ENCODE peak calls at places on chromosomes 3 and 15, in nine cellular contexts. A is hepatocyte, J is H9, Q is HL-60, S is brain microvascular endothelial cell, V is tibial nerve, C is OCI-LY7, M is transverse colon, F is heart right ventricle. T is an unnamed sample.

GRCh38 chr15:85477061-85477460 is 96.7 kb downstream of the AKAP13 start:
- DNase-seq in A (no peak), J (no peak), Q (no peak), S (no peak), V (no peak), C (no peak), M (no peak), F (no peak), T (no peak)

GRCh38 chr15:100892013-100892355 is 12.4 kb downstream of the ALDH1A3 start:
- DNase-seq in A (no peak), J (no peak), Q (no peak), S (no peak), V (no peak), C (no peak), M (no peak), F (no peak), T (no peak)

GRCh38 chr3:183489455-183490210 is 61.2 kb upstream of the MCF2L2 start:
- DNase-seq in A (no peak), J (no peak), Q (no peak), S (no peak), V (no peak), C (no peak), M (no peak), F (no peak), T (no peak)

GRCh38 chr3:50339485-50340196 is 995 bp downstream of the RASSF1 start:
- DNase-seq in A (no peak), J (no peak), Q (no peak), S (peak), V (no peak), C (no peak), M (no peak), F (no peak), T (no peak)

GRCh38 chr15:69748131-69748530 is 295.5 kb downstream of the RPLP1 start:
- DNase-seq in A (no peak), J (no peak), Q (no peak), S (no peak), V (no peak), C (no peak), M (no peak), F (no peak), T (no peak)

GRCh38 chr3:188687389-188687788 is 484.4 kb upstream of the TPRG1 start:
- DNase-seq in A (no peak), J (peak), Q (peak), S (peak), V (no peak), C (no peak), M (no peak), F (no peak), T (no peak)

GRCh38 chr3:149752788-149753136 is 473 bp upstream of the COMMD2 start:
- DNase-seq in A (no peak), J (no peak), Q (no peak), S (no peak), V (no peak), C (no peak), M (no peak), F (no peak), T (no peak)

GRCh38 chr3:182621435-182622240 is 171.7 kb upstream of the ATP11B start:
- DNase-seq in A (no peak), J (no peak), Q (no peak), S (no peak), V (no peak), C (peak), M (no peak), F (no peak), T (no peak)

GRCh38 chr15:63474810-63475316 is 29.5 kb upstream of the USP3 start:
- DNase-seq in A (no peak), J (no peak), Q (no peak), S (no peak), V (no peak), C (peak), M (peak), F (no peak), T (no peak)

GRCh38 chr15:66429117-66429516 is 42.4 kb downstream of the MAP2K1 start:
- DNase-seq in A (no peak), J (no peak), Q (peak), S (no peak), V (no peak), C (no peak), M (no peak), F (no peak), T (no peak)

GRCh38 chr15:88776646-88777045 is 26.6 kb upstream of the ACAN start:
- DNase-seq in A (no peak), J (no peak), Q (no peak), S (no peak), V (no peak), C (no peak), M (no peak), F (no peak), T (no peak)

GRCh38 chr3:46895204-46895660 is 17.7 kb downstream of the PTH1R start:
- DNase-seq in A (peak), J (no peak), Q (peak), S (peak), V (peak), C (peak), M (peak), F (peak), T (no peak)

GRCh38 chr15:83092309-83092976 is 15.0 kb upstream of the TM6SF1 start:
- DNase-seq in A (peak), J (no peak), Q (peak), S (peak), V (no peak), C (peak), M (peak), F (no peak), T (peak)

GRCh38 chr15:101523560-101523940 is 34.0 kb upstream of the PCSK6 start:
- DNase-seq in A (no peak), J (no peak), Q (no peak), S (no peak), V (no peak), C (no peak), M (peak), F (no peak), T (no peak)

GRCh38 chr3:152269423-152270144 is 855 bp downstream of the MBNL1 start:
- DNase-seq in A (peak), J (peak), Q (peak), S (peak), V (peak), C (peak), M (peak), F (no peak), T (peak)

GRCh38 chr3:182491571-182491970 is 301.7 kb upstream of the ATP11B start:
- DNase-seq in A (no peak), J (no peak), Q (no peak), S (no peak), V (no peak), C (no peak), M (no peak), F (no peak), T (no peak)

GRCh38 chr3:127065561-127066270 is 82.8 kb downstream of the PLXNA1 start:
- DNase-seq in A (no peak), J (no peak), Q (no peak), S (no peak), V (no peak), C (no peak), M (no peak), F (no peak), T (no peak)

GRCh38 chr15:69060744-69061143 is 46.2 kb downstream of the NOX5 start:
- DNase-seq in A (no peak), J (no peak), Q (no peak), S (no peak), V (no peak), C (peak), M (no peak), F (no peak), T (no peak)

GRCh38 chr15:53843869-53844569 is 84.6 kb upstream of the WDR72 start:
- DNase-seq in A (peak), J (no peak), Q (no peak), S (no peak), V (no peak), C (no peak), M (no peak), F (no peak), T (no peak)

GRCh38 chr3:141795719-141796435 is 32.7 kb downstream of the GRK7 start:
- DNase-seq in A (no peak), J (no peak), Q (peak), S (no peak), V (peak), C (no peak), M (peak), F (peak), T (no peak)

GRCh38 chr3:141796436-141797166 is 33.4 kb downstream of the GRK7 start:
- DNase-seq in A (no peak), J (no peak), Q (peak), S (no peak), V (no peak), C (peak), M (peak), F (no peak), T (no peak)

GRCh38 chr3:141797167-141797773 is 34.1 kb downstream of the GRK7 start:
- DNase-seq in A (peak), J (peak), Q (peak), S (peak), V (no peak), C (no peak), M (peak), F (peak), T (no peak)

GRCh38 chr3:141793476-141794260 is 30.5 kb downstream of the GRK7 start:
- DNase-seq in A (no peak), J (peak), Q (no peak), S (no peak), V (no peak), C (no peak), M (no peak), F (no peak), T (no peak)

GRCh38 chr3:141795311-141795710 is 32.1 kb downstream of the GRK7 start:
- DNase-seq in A (no peak), J (peak), Q (peak), S (no peak), V (no peak), C (no peak), M (no peak), F (no peak), T (no peak)
- H3K27ac ChIP-seq in A (no peak), J (no peak), Q (peak), S (no peak), V (peak), C (no peak), M (no peak), F (no peak), T (no peak)

GRCh38 chr3:98843301-98843959 is 58.1 kb downstream of the DCBLD2 start:
- DNase-seq in A (no peak), J (no peak), Q (no peak), S (no peak), V (no peak), C (no peak), M (no peak), F (no peak), T (no peak)

DNA sequence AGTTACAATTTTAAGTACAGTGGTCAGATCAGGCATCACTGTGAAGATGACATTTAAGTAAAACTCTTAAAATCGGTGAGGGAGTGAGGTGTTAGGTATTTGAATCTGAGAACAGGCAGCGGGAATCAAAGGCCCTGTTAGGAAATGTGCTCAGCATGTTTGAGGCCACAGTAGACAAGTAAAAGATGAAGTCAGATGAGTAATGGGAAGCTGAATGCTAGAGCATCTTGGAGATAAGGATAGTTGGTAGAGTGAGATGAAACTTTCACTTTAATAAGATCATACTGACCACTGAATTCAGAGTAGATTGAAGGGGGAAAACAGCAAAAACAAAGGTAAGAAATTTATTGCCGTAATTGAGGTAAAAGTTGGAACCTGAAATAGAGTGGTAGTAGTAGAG is 61.6 kb downstream of the DCBLD2 start:
- DNase-seq in A (no peak), J (no peak), Q (no peak), S (peak), V (no peak), C (no peak), M (no peak), F (no peak), T (no peak)
- H3K27ac ChIP-seq in A (no peak), J (no peak), Q (no peak), S (no peak), V (no peak), C (no peak), M (no peak), F (no peak), T (no peak)

GRCh38 chr3:15053541-15053940 is 11.6 kb downstream of the MRPS25 start:
- DNase-seq in A (no peak), J (no peak), Q (no peak), S (no peak), V (no peak), C (no peak), M (no peak), F (no peak), T (no peak)

GRCh38 chr3:15055019-15055557 is 10.0 kb downstream of the MRPS25 start:
- DNase-seq in A (no peak), J (no peak), Q (no peak), S (peak), V (no peak), C (peak), M (peak), F (no peak), T (no peak)

GRCh38 chr3:15052335-15053242 is 12.5 kb downstream of the MRPS25 start:
- DNase-seq in A (no peak), J (no peak), Q (no peak), S (no peak), V (no peak), C (peak), M (no peak), F (no peak), T (no peak)

GRCh38 chr3:15060029-15060428 is 5.1 kb downstream of the MRPS25 start:
- DNase-seq in A (no peak), J (no peak), Q (no peak), S (no peak), V (no peak), C (no peak), M (no peak), F (no peak), T (no peak)

GRCh38 chr3:15056676-15057404 is 8.3 kb downstream of the MRPS25 start:
- DNase-seq in A (no peak), J (no peak), Q (no peak), S (no peak), V (no peak), C (no peak), M (no peak), F (no peak), T (no peak)
- H3K27ac ChIP-seq in A (no peak), J (no peak), Q (no peak), S (no peak), V (no peak), C (peak), M (no peak), F (no peak), T (no peak)

GRCh38 chr15:90316139-90316538 is 35.9 kb upstream of the ZNF774 start:
- DNase-seq in A (no peak), J (no peak), Q (no peak), S (no peak), V (no peak), C (no peak), M (no peak), F (no peak), T (no peak)

GRCh38 chr15:90320885-90321278 is 31.2 kb upstream of the ZNF774 start:
- DNase-seq in A (no peak), J (no peak), Q (no peak), S (no peak), V (no peak), C (no peak), M (no peak), F (no peak), T (no peak)

GRCh38 chr15:90318591-90318990 is 33.5 kb upstream of the ZNF774 start:
- DNase-seq in A (no peak), J (no peak), Q (no peak), S (no peak), V (no peak), C (no peak), M (no peak), F (no peak), T (no peak)

GRCh38 chr15:90322531-90322930 is 29.6 kb upstream of the ZNF774 start:
- DNase-seq in A (no peak), J (no peak), Q (no peak), S (no peak), V (no peak), C (no peak), M (no peak), F (no peak), T (no peak)

GRCh38 chr15:90320062-90320884 is 31.8 kb upstream of the ZNF774 start:
- DNase-seq in A (peak), J (peak), Q (peak), S (peak), V (peak), C (peak), M (peak), F (peak), T (peak)
- H3K27ac ChIP-seq in A (no peak), J (no peak), Q (no peak), S (no peak), V (peak), C (no peak), M (peak), F (no peak), T (no peak)

DNA sequence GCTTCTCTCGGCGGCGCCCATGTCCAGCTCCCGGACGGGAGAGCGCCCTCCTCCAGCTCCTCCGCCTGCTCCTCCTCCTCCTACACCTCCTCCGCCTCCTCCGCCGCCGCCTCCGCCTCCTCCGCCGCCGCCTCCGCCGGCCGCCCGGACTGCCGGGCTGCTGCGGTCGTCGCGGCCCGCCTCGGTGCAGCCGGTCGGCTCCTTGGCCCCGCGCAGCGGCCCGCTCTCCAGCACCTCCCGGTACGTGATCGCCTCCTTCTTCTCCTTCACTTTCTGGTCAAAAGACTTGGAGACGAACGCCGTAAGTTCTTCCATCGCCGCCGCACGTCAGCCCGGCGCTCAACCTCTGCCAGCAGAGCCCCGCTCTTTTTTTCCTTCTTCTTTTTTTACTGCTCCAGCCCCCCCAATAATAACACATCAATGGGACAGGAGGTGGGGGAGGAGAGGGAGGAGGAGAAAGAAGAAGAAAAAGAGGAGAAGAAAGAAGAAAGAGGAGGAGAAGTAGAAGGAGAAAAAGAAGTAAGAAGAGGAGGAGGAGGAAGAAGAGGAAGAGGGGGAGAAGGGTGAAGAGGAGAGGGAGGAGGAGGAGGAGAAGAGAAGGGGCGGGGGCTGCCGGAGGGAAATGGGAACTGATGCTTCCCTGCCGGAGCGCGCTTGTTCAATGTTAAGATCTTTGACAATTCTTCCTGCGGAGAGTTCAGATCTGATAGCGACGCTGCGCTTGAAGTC is at the start of gene SHOX2:
- DNase-seq in A (peak), J (peak), Q (peak), S (no peak), V (peak), C (peak), M (peak), F (peak), T (no peak)
- H3K27ac ChIP-seq in A (no peak), J (no peak), Q (no peak), S (no peak), V (peak), C (no peak), M (no peak), F (no peak), T (no peak)

T was measured in AG04450.